ENCODE peak calls at places on chromosomes 16 and 17, in five cellular contexts. H is activated naive CD4-positive, alpha-beta T cell treated with anti-CD3 and anti-CD28 coated beads for 36 hours; E is Right ventricle myocardium superior; B is GF-D8; V is nephron progenitor cell. Z is an unnamed sample.

GRCh38 chr16:53924311-53924860 is 220.4 kb downstream of the FTO start:
- DNase-seq in H (no peak), E (no peak), B (no peak), V (no peak), Z (no peak)

GRCh38 chr17:20080513-20080912 is 71.4 kb downstream of the SPECC1 start:
- DNase-seq in H (no peak), E (no peak), B (no peak), V (no peak), Z (no peak)

GRCh38 chr16:50102046-50102756 is 36.4 kb downstream of the HEATR3 start:
- DNase-seq in H (peak), E (no peak), B (no peak), V (no peak), Z (no peak)

GRCh38 chr17:78888911-78889496 is 14.0 kb downstream of the CEP295NL start:
- DNase-seq in H (no peak), E (no peak), B (no peak), V (no peak), Z (no peak)

GRCh38 chr16:10940501-10941079 is 1.7 kb downstream of the DEXI start:
- DNase-seq in H (no peak), E (peak), B (no peak), V (no peak), Z (no peak)

GRCh38 chr17:17882182-17882581 is 45.4 kb upstream of the SREBF1 start:
- DNase-seq in H (no peak), E (no peak), B (no peak), V (no peak), Z (no peak)

GRCh38 chr16:66605177-66605999 is 884 bp downstream of the CMTM3 start:
- DNase-seq in H (peak), E (peak), B (no peak), V (peak), Z (peak)

GRCh38 chr16:81695431-81695890 is 83.6 kb upstream of the PLCG2 start:
- DNase-seq in H (no peak), E (no peak), B (no peak), V (no peak), Z (no peak)

GRCh38 chr17:63696381-63696961 is 3.5 kb downstream of the LIMD2 start:
- DNase-seq in H (peak), E (no peak), B (peak), V (peak), Z (peak)

GRCh38 chr17:77877674-77878355 is 80.7 kb upstream of the TNRC6C start:
- DNase-seq in H (no peak), E (no peak), B (no peak), V (no peak), Z (no peak)

GRCh38 chr16:79618712-79619050 is 18.1 kb upstream of the MAF start:
- DNase-seq in H (peak), E (no peak), B (no peak), V (no peak), Z (no peak)

GRCh38 chr16:69346683-69347082 is 4.9 kb downstream of the TMED6 start:
- DNase-seq in H (no peak), E (no peak), B (no peak), V (no peak), Z (no peak)

GRCh38 chr17:57899822-57900221 is 50.0 kb upstream of the MRPS23 start:
- DNase-seq in H (no peak), E (peak), B (peak), V (no peak), Z (no peak)

GRCh38 chr17:78674595-78675315 is 97.6 kb upstream of the DNAH17 start:
- DNase-seq in H (no peak), E (no peak), B (no peak), V (no peak), Z (peak)

GRCh38 chr16:54402270-54402669 is 115.7 kb upstream of the IRX3 start:
- DNase-seq in H (no peak), E (peak), B (no peak), V (no peak), Z (no peak)

GRCh38 chr17:76911299-76912007 is 43.2 kb downstream of the MGAT5B start:
- DNase-seq in H (no peak), E (no peak), B (no peak), V (no peak), Z (no peak)

GRCh38 chr17:4747847-4748246 is 8.1 kb upstream of the CXCL16 start:
- DNase-seq in H (peak), E (no peak), B (no peak), V (no peak), Z (no peak)

GRCh38 chr17:55454906-55455474 is 33.4 kb upstream of the MMD start:
- DNase-seq in H (no peak), E (no peak), B (no peak), V (no peak), Z (no peak)

GRCh38 chr17:82779541-82779940 is 27.7 kb downstream of the TBCD start:
- DNase-seq in H (no peak), E (peak), B (no peak), V (no peak), Z (no peak)

GRCh38 chr17:75514299-75515228 is 773 bp downstream of the CASKIN2 start:
- DNase-seq in H (no peak), E (no peak), B (no peak), V (peak), Z (peak)

GRCh38 chr16:22232277-22233049 is 26.4 kb downstream of the EEF2K start:
- DNase-seq in H (peak), E (no peak), B (no peak), V (no peak), Z (peak)

GRCh38 chr16:31529398-31530312 is 2.0 kb downstream of the AHSP start:
- DNase-seq in H (peak), E (no peak), B (no peak), V (peak), Z (peak)

GRCh38 chr17:82305727-82306300 is 11.6 kb downstream of the CD7 start:
- DNase-seq in H (no peak), E (no peak), B (no peak), V (no peak), Z (no peak)

GRCh38 chr16:80369559-80369958 is 171.2 kb upstream of the DYNLRB2 start:
- DNase-seq in H (peak), E (peak), B (no peak), V (peak), Z (peak)

GRCh38 chr17:44846206-44846605 is 1.5 kb upstream of the HIGD1B start:
- DNase-seq in H (no peak), E (no peak), B (no peak), V (no peak), Z (no peak)

GRCh38 chr17:72726936-72727335 is 365.6 kb downstream of the SLC39A11 start:
- DNase-seq in H (peak), E (no peak), B (no peak), V (no peak), Z (no peak)

GRCh38 chr16:57617604-57618111 is 10.8 kb upstream of the ADGRG1 start:
- DNase-seq in H (no peak), E (peak), B (no peak), V (no peak), Z (no peak)

GRCh38 chr17:51029568-51030463 is 90.9 kb downstream of the SPAG9 start:
- DNase-seq in H (no peak), E (no peak), B (no peak), V (no peak), Z (no peak)

GRCh38 chr16:6297666-6298435 is 1034.8 kb upstream of the RBFOX1 start:
- DNase-seq in H (no peak), E (no peak), B (no peak), V (no peak), Z (no peak)

GRCh38 chr17:8359769-8360168 is 16.7 kb downstream of the KRABD2 start:
- DNase-seq in H (no peak), E (no peak), B (no peak), V (no peak), Z (no peak)

GRCh38 chr17:65058151-65058550 is 1.6 kb upstream of the GNA13 start:
- DNase-seq in H (no peak), E (no peak), B (no peak), V (no peak), Z (no peak)

GRCh38 chr17:35731239-35731931 is at the start of gene RASL10B:
- DNase-seq in H (peak), E (peak), B (no peak), V (peak), Z (peak)

GRCh38 chr17:42536372-42537155 is 523 bp downstream of the NAGLU start:
- DNase-seq in H (peak), E (peak), B (peak), V (peak), Z (peak)

GRCh38 chr16:75471723-75472634 is 7.5 kb upstream of the TMEM170A start:
- DNase-seq in H (peak), E (no peak), B (no peak), V (peak), Z (peak)

GRCh38 chr16:65375651-65376050 is 253.8 kb upstream of the CDH11 start:
- DNase-seq in H (no peak), E (no peak), B (no peak), V (no peak), Z (no peak)

GRCh38 chr17:43671075-43671692 is 9.5 kb upstream of the MEOX1 start:
- DNase-seq in H (no peak), E (no peak), B (no peak), V (no peak), Z (no peak)

GRCh38 chr17:17198281-17198680 is 7.9 kb downstream of the PLD6 start:
- DNase-seq in H (no peak), E (no peak), B (no peak), V (no peak), Z (no peak)

GRCh38 chr17:62094175-62094574 is 29.1 kb upstream of the MED13 start:
- DNase-seq in H (no peak), E (no peak), B (no peak), V (no peak), Z (no peak)

GRCh38 chr16:68072038-68072695 is 13.0 kb upstream of the NFATC3 start:
- DNase-seq in H (no peak), E (no peak), B (no peak), V (no peak), Z (no peak)